ENCODE peak calls at places on chromosomes 7 and 10, in ten cellular contexts. Z is heart left ventricle, D is adrenal gland, S is A549, A is vagina, U is IMR-90, P is prostate gland, I is right lobe of liver, K is transverse colon, V is Peyer's patch. X is an unnamed sample.
A peak's percentile ranks its signal among the peaks of the same experiment; 100 is the strongest.

GRCh38 chr7:80346704-80347103 is 165.2 kb downstream of the GNAT3 start:
- DNase-seq in S (no peak), Z (no peak), A (no peak), V (no peak), P (no peak), K (no peak), D (no peak), I (no peak), U (peak; percentile 80), X (no peak)

GRCh38 chr7:55533050-55533728 is 39.1 kb downstream of the VOPP1 start:
- DNase-seq in Z (no peak), U (peak; percentile 86), P (no peak), V (no peak), I (no peak), K (peak; percentile 72), D (peak; percentile 31), S (no peak), A (no peak), X (no peak)

GRCh38 chr7:2651336-2651735 is 19.6 kb downstream of the TTYH3 start:
- DNase-seq in V (no peak), P (no peak), S (no peak), Z (peak; percentile 18), D (no peak), A (no peak), K (no peak), I (no peak), U (no peak), X (no peak)

GRCh38 chr10:50397312-50398140 is 146.2 kb upstream of the ASAH2 start:
- DNase-seq in Z (no peak), I (no peak), A (no peak), K (no peak), U (no peak), S (no peak), V (no peak), P (no peak), D (no peak), X (no peak)

GRCh38 chr10:114544045-114544659 is 113.9 kb downstream of the ABLIM1 start:
- DNase-seq in Z (no peak), U (no peak), S (no peak), K (peak; percentile 71), I (peak; percentile 30), D (no peak), P (no peak), V (no peak), A (no peak), X (no peak)

GRCh38 chr7:25968205-25968993 is 183.6 kb upstream of the NFE2L3 start:
- DNase-seq in A (no peak), P (no peak), K (peak; percentile 70), I (no peak), U (no peak), D (no peak), Z (no peak), V (no peak), S (no peak), X (no peak)

GRCh38 chr7:35848728-35849127 is 47.9 kb downstream of the SEPTIN7 start:
- DNase-seq in V (no peak), A (no peak), U (no peak), S (no peak), I (no peak), Z (no peak), D (no peak), P (no peak), K (no peak), X (no peak)

GRCh38 chr7:14321947-14322346 is 332.5 kb upstream of the ETV1 start:
- DNase-seq in V (no peak), P (no peak), S (no peak), A (no peak), Z (no peak), U (no peak), I (peak; percentile 43), K (no peak), D (no peak), X (no peak)

GRCh38 chr7:14394786-14395185 is 405.3 kb upstream of the ETV1 start:
- DNase-seq in A (no peak), Z (no peak), P (no peak), S (no peak), D (no peak), I (no peak), V (no peak), K (no peak), U (no peak), X (no peak)

DNA sequence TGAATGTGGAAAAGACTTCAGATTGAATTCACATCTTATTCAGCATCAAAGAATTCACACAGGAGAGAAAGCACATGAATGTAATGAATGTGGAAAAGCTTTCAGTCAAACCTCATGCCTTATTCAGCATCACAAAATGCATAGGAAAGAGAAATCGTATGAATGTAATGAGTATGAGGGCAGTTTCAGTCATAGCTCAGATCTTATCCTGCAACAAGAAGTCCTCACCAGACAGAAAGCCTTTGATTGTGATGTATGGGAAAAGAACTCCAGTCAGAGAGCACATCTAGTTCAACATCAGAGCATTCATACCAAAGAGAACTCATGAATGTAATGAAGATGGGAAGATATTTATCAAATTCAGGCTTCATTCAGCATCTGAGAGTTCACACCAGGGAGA is 14.8 kb downstream of the ZNF655 start:
- DNase-seq in D (no peak), I (no peak), P (no peak), Z (no peak), U (no peak), K (no peak), A (no peak), S (no peak), V (no peak), X (no peak)
- TF ChIP-seq POLR2A in D (no peak), I (no peak), P (no peak), Z (no peak), U (no peak), K (no peak), A (no peak), S (no peak), V (no peak), X (no peak)

GRCh38 chr10:59222788-59223187 is 46.3 kb downstream of the PHYHIPL start:
- DNase-seq in I (no peak), A (no peak), V (no peak), Z (no peak), P (no peak), D (no peak), K (no peak), S (no peak), U (peak; percentile 5), X (no peak)

GRCh38 chr10:59225211-59225610 is 48.8 kb downstream of the PHYHIPL start:
- DNase-seq in U (no peak), A (no peak), I (no peak), P (no peak), D (no peak), K (no peak), S (no peak), Z (no peak), V (no peak), X (no peak)

GRCh38 chr10:59229451-59229850 is 53.0 kb downstream of the PHYHIPL start:
- DNase-seq in S (no peak), I (no peak), U (no peak), V (no peak), A (no peak), K (no peak), P (no peak), D (no peak), Z (no peak), X (no peak)

DNA sequence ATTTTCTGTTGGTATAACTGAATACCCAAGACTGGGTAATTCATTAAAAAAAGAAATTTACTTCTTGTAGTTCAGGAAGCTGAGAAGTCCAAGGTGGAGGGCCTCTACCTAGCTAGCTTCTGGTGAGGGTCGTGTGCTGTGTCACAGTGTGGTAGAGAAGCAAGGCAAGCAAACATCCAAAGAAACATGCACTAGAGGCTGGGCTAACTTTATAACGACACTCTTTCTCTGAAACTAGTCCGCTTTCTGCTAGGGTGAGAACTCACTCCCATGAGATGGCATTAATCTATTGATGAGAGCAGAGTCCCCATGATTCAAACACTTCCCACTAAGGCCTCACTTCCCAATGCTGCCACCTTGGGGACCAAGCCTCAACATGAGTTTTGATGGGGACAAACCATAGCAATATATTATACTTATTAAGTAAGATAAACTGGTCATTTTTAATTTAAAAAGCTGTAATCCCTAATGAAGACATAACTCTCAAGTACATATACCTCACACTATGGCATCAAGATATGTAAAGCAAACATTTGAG is 50.8 kb downstream of the PHYHIPL start:
- DNase-seq in D (no peak), I (no peak), U (no peak), V (no peak), K (no peak), A (no peak), P (no peak), Z (no peak), S (no peak), X (no peak)
- TF ChIP-seq CTCF in D (no peak), I (no peak), U (no peak), V (no peak), K (no peak), A (no peak), P (no peak), Z (no peak), S (peak; percentile 18), X (no peak)

GRCh38 chr7:155017834-155018233 is 14.9 kb upstream of the PAXIP1 start:
- DNase-seq in D (no peak), P (no peak), U (no peak), K (no peak), Z (no peak), S (no peak), V (no peak), A (no peak), I (no peak), X (no peak)

GRCh38 chr7:155020996-155021395 is 18.1 kb upstream of the PAXIP1 start:
- DNase-seq in K (no peak), A (no peak), Z (no peak), U (no peak), D (no peak), I (no peak), V (no peak), P (no peak), S (no peak), X (no peak)

DNA sequence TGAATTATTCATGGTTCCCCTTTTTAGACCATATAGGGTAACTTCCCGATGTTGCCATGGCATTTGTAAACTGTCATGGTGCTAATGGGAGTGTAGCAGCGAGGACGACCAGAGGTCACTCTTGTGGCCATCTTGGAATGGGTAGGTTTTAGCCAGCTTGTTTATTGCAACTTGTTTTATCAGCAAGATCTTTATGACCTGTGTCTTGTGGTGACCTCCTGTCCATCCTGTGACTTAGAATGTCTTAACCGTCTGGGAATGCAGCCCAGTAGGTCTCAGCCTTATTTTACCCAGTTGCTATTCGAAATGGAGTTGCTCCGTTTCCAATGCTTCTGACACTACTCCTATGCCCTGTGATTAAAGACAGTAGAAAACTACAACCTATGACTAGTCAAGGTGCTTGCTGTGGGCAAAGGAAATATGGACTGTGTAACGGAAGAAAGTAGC is 18.8 kb upstream of the PAXIP1 start:
- DNase-seq in I (no peak), U (no peak), S (no peak), Z (no peak), K (no peak), P (no peak), D (no peak), A (no peak), V (no peak), X (no peak)
- H3K4me3 ChIP-seq in I (no peak overlapping the region), U (no peak overlapping the region), S (no peak overlapping the region), Z (no peak overlapping the region), K (no peak overlapping the region), P (no peak overlapping the region), D (no peak overlapping the region), A (no peak overlapping the region), V (no peak overlapping the region), X (no peak overlapping the region)

GRCh38 chr7:151226875-151227782 is at the start of gene ABCF2:
- DNase-seq in I (peak; percentile 97), P (peak; percentile 99), D (peak; percentile 100), U (peak; percentile 99), V (peak; percentile 99), S (peak; percentile 99), Z (peak; percentile 98), A (peak; percentile 99), K (peak; percentile 99), X (peak; percentile 99)
- TF ChIP-seq POLR2A in I (peak; percentile 44), P (no peak), D (no peak), U (peak; percentile 77), V (peak; percentile 55), S (peak; percentile 66), Z (no peak), A (peak; percentile 15), K (peak; percentile 74), X (no peak)

X was measured in lower leg skin.